ENCODE peak calls at places on chromosomes 12 and 14, in nine cellular contexts. M is naive thymus-derived CD8-positive, alpha-beta T cell; B is lung microvascular endothelial cell; W is substantia nigra; L is nephron progenitor cell; O is endothelial cell; Q is right lobe of liver; F is COR-L47; H is HCT116. G is an unnamed sample.

GRCh38 chr12:93889516-93890202 is 212.5 kb downstream of the CRADD start:
- DNase-seq in M (no peak), B (no peak), W (no peak), L (no peak), O (no peak), Q (no peak), F (no peak), H (no peak), G (no peak)

GRCh38 chr14:95156765-95157194 is 549 bp downstream of the DICER1 start:
- DNase-seq in M (no peak), B (peak), W (no peak), L (peak), O (peak), Q (peak), F (no peak), H (no peak), G (peak)

GRCh38 chr14:66032800-66033199 is 453.4 kb upstream of the CCDC196 start:
- DNase-seq in M (no peak), B (no peak), W (no peak), L (no peak), O (no peak), Q (no peak), F (no peak), H (no peak), G (no peak)

GRCh38 chr12:106945261-106945851 is 10.4 kb upstream of the TMEM263 start:
- DNase-seq in M (no peak), B (no peak), W (no peak), L (no peak), O (no peak), Q (no peak), F (no peak), H (no peak), G (no peak)

GRCh38 chr12:48336066-48336465 is 14.7 kb downstream of the ZNF641 start:
- DNase-seq in M (no peak), B (no peak), W (no peak), L (no peak), O (no peak), Q (no peak), F (no peak), H (no peak), G (no peak)

GRCh38 chr12:77943466-77943865 is 112.8 kb downstream of the NAV3 start:
- DNase-seq in M (no peak), B (peak), W (no peak), L (no peak), O (no peak), Q (no peak), F (no peak), H (peak), G (no peak)

GRCh38 chr12:71538807-71539206 is 99.2 kb downstream of the LGR5 start:
- DNase-seq in M (no peak), B (no peak), W (no peak), L (no peak), O (no peak), Q (no peak), F (no peak), H (no peak), G (no peak)

GRCh38 chr12:65449400-65449799 is 170.9 kb downstream of the MSRB3 start:
- DNase-seq in M (no peak), B (peak), W (no peak), L (no peak), O (no peak), Q (no peak), F (no peak), H (no peak), G (no peak)

GRCh38 chr12:118025168-118025567 is 8.7 kb downstream of the RFC5 start:
- DNase-seq in M (no peak), B (no peak), W (no peak), L (no peak), O (no peak), Q (no peak), F (no peak), H (no peak), G (no peak)

GRCh38 chr14:77524536-77524935 is 25.9 kb upstream of the ISM2 start:
- DNase-seq in M (no peak), B (peak), W (no peak), L (no peak), O (no peak), Q (no peak), F (no peak), H (no peak), G (no peak)

GRCh38 chr12:98745578-98746391 is 100.7 kb downstream of the APAF1 start:
- DNase-seq in M (no peak), B (peak), W (no peak), L (peak), O (peak), Q (no peak), F (no peak), H (no peak), G (no peak)

GRCh38 chr12:109727039-109727723 is 13.6 kb downstream of the FAM222A start:
- DNase-seq in M (no peak), B (no peak), W (peak), L (no peak), O (no peak), Q (peak), F (no peak), H (no peak), G (no peak)

GRCh38 chr12:108896331-108896730 is 16.4 kb downstream of the DAO start:
- DNase-seq in M (no peak), B (no peak), W (no peak), L (no peak), O (no peak), Q (peak), F (no peak), H (no peak), G (no peak)

GRCh38 chr12:52794479-52795331 is 1.2 kb downstream of the KRT3 start:
- DNase-seq in M (no peak), B (no peak), W (no peak), L (no peak), O (no peak), Q (no peak), F (no peak), H (no peak), G (no peak)

GRCh38 chr14:56044196-56044595 is 74.0 kb upstream of the PELI2 start:
- DNase-seq in M (no peak), B (no peak), W (no peak), L (no peak), O (no peak), Q (no peak), F (no peak), H (no peak), G (no peak)

GRCh38 chr12:30110970-30111586 is 327.3 kb upstream of the TMTC1 start:
- DNase-seq in M (no peak), B (peak), W (no peak), L (no peak), O (no peak), Q (no peak), F (no peak), H (no peak), G (no peak)

GRCh38 chr12:117026921-117027250 is 72.3 kb downstream of the TESC start:
- DNase-seq in M (no peak), B (no peak), W (no peak), L (no peak), O (no peak), Q (no peak), F (no peak), H (no peak), G (no peak)

GRCh38 chr12:130133851-130134562 is 28.3 kb upstream of the FZD10 start:
- DNase-seq in M (no peak), B (no peak), W (no peak), L (no peak), O (no peak), Q (no peak), F (no peak), H (no peak), G (no peak)

GRCh38 chr14:105999361-106000028 is 473.1 kb downstream of the TMEM121 start:
- DNase-seq in M (peak), B (peak), W (no peak), L (peak), O (no peak), Q (no peak), F (peak), H (peak), G (no peak)

GRCh38 chr12:69239922-69240624 is 704 bp downstream of the CPSF6 start:
- DNase-seq in M (peak), B (peak), W (no peak), L (peak), O (peak), Q (peak), F (peak), H (no peak), G (peak)

GRCh38 chr12:27843714-27844245 is 63.7 kb upstream of the MANSC4 start:
- DNase-seq in M (no peak), B (no peak), W (no peak), L (no peak), O (no peak), Q (no peak), F (no peak), H (no peak), G (no peak)

GRCh38 chr14:101743701-101744100 is 17.8 kb upstream of the PPP2R5C start:
- DNase-seq in M (no peak), B (no peak), W (no peak), L (no peak), O (no peak), Q (no peak), F (no peak), H (no peak), G (no peak)

GRCh38 chr14:104712881-104713734 is 10.9 kb upstream of the ADSS1 start:
- DNase-seq in M (no peak), B (no peak), W (no peak), L (no peak), O (no peak), Q (no peak), F (no peak), H (no peak), G (no peak)

GRCh38 chr14:22533057-22533704 is 55.8 kb downstream of the DAD1 start:
- DNase-seq in M (no peak), B (no peak), W (no peak), L (no peak), O (no peak), Q (no peak), F (no peak), H (no peak), G (no peak)

GRCh38 chr12:20415013-20415412 is 46.7 kb downstream of the PDE3A start:
- DNase-seq in M (no peak), B (peak), W (no peak), L (no peak), O (no peak), Q (no peak), F (no peak), H (no peak), G (no peak)

GRCh38 chr14:105914738-105915385 is 388.5 kb downstream of the TMEM121 start:
- DNase-seq in M (no peak), B (no peak), W (no peak), L (no peak), O (no peak), Q (peak), F (no peak), H (no peak), G (no peak)

GRCh38 chr12:65868133-65868705 is 43.9 kb downstream of the HMGA2 start:
- DNase-seq in M (no peak), B (peak), W (no peak), L (no peak), O (no peak), Q (no peak), F (no peak), H (no peak), G (no peak)

GRCh38 chr12:66678640-66679268 is at the start of gene GRIP1:
- DNase-seq in M (no peak), B (no peak), W (no peak), L (no peak), O (no peak), Q (no peak), F (no peak), H (no peak), G (peak)

G was measured in iPS-NIHi11.